ENCODE peak calls at places on chromosomes 4 and X, in four cellular contexts. One of them, this sample, is unnamed.

GRCh38 chrX:132651411-132652086 is 162.7 kb upstream of the MBNL3 start:
- DNase-seq in neural progenitor cell: no peak
- DNase-seq in A673: peak; percentile 5
- DNase-seq in GM23338: no peak
- DNase-seq in this sample: no peak

GRCh38 chrX:110317079-110317819 is 636 bp downstream of the AMMECR1 start:
- DNase-seq in neural progenitor cell: peak; percentile 43
- DNase-seq in A673: peak; percentile 4
- DNase-seq in GM23338: peak; percentile 29
- DNase-seq in this sample: no peak

GRCh38 chr4:128635141-128635911 is 174.2 kb upstream of the JADE1 start:
- DNase-seq in neural progenitor cell: peak; percentile 46
- DNase-seq in A673: no peak
- DNase-seq in GM23338: no peak
- DNase-seq in this sample: no peak

GRCh38 chr4:154030747-154031146 is 241.9 kb upstream of the SFRP2 start:
- DNase-seq in neural progenitor cell: no peak
- DNase-seq in A673: no peak
- DNase-seq in GM23338: no peak
- DNase-seq in this sample: no peak

GRCh38 chr4:67575889-67576329 is 17.4 kb downstream of the STAP1 start:
- DNase-seq in neural progenitor cell: no peak
- DNase-seq in A673: no peak
- DNase-seq in GM23338: no peak
- DNase-seq in this sample: no peak

GRCh38 chrX:252421-253291 is 28.5 kb upstream of the PLCXD1 start:
- DNase-seq in neural progenitor cell: no peak
- DNase-seq in A673: no peak
- DNase-seq in GM23338: no peak
- DNase-seq in this sample: no peak

GRCh38 chrX:2610246-2611170 is 80.6 kb upstream of the CD99 start:
- DNase-seq in neural progenitor cell: no peak
- DNase-seq in A673: no peak
- DNase-seq in GM23338: no peak
- DNase-seq in this sample: no peak

GRCh38 chr4:4880492-4880891 is 21.0 kb downstream of the MSX1 start:
- DNase-seq in neural progenitor cell: no peak
- DNase-seq in A673: no peak
- DNase-seq in GM23338: no peak
- DNase-seq in this sample: no peak

GRCh38 chrX:70554081-70554480 is 109.4 kb downstream of the DLG3 start:
- DNase-seq in neural progenitor cell: no peak
- DNase-seq in A673: peak; percentile 17
- DNase-seq in GM23338: peak; percentile 13
- DNase-seq in this sample: no peak

GRCh38 chr4:28167411-28167810 is 1306.8 kb downstream of the STIM2 start:
- DNase-seq in neural progenitor cell: no peak
- DNase-seq in A673: no peak
- DNase-seq in GM23338: no peak
- DNase-seq in this sample: no peak

GRCh38 chr4:21009956-21010355 is 309.7 kb downstream of the PACRGL start:
- DNase-seq in neural progenitor cell: peak; percentile 48
- DNase-seq in A673: no peak
- DNase-seq in GM23338: no peak
- DNase-seq in this sample: no peak

GRCh38 chr4:36054750-36055467 is 189.4 kb downstream of the ARAP2 start:
- DNase-seq in neural progenitor cell: no peak
- DNase-seq in A673: no peak
- DNase-seq in GM23338: no peak
- DNase-seq in this sample: no peak

GRCh38 chr4:164252286-164252685 is 501.6 kb upstream of the SMIM31 start:
- DNase-seq in neural progenitor cell: peak; percentile 88
- DNase-seq in A673: peak; percentile 51
- DNase-seq in GM23338: peak; percentile 76
- DNase-seq in this sample: no peak

GRCh38 chr4:75995727-75996126 is 5.0 kb upstream of the SDAD1 start:
- DNase-seq in neural progenitor cell: peak; percentile 67
- DNase-seq in A673: peak; percentile 49
- DNase-seq in GM23338: peak; percentile 88
- DNase-seq in this sample: peak; percentile 32

GRCh38 chrX:102650903-102651241 is 411 bp upstream of the GPRASP1 start:
- DNase-seq in neural progenitor cell: no peak
- DNase-seq in A673: no peak
- DNase-seq in GM23338: no peak
- DNase-seq in this sample: no peak

GRCh38 chr4:183223046-183223445 is 97.0 kb downstream of the CLDN22 start:
- DNase-seq in neural progenitor cell: no peak
- DNase-seq in A673: no peak
- DNase-seq in GM23338: no peak
- DNase-seq in this sample: no peak

GRCh38 chr4:1305781-1306455 is 16.2 kb downstream of the MAEA start:
- DNase-seq in neural progenitor cell: no peak
- DNase-seq in A673: no peak
- DNase-seq in GM23338: no peak
- DNase-seq in this sample: no peak

GRCh38 chr4:67030636-67031035 is 514.7 kb downstream of the CENPC start:
- DNase-seq in neural progenitor cell: no peak
- DNase-seq in A673: no peak
- DNase-seq in GM23338: no peak
- DNase-seq in this sample: no peak

GRCh38 chr4:8211229-8211628 is 12.1 kb downstream of the SH3TC1 start:
- DNase-seq in neural progenitor cell: no peak
- DNase-seq in A673: no peak
- DNase-seq in GM23338: no peak
- DNase-seq in this sample: no peak

GRCh38 chr4:183422962-183423653 is 21.3 kb upstream of the CDKN2AIP start:
- DNase-seq in neural progenitor cell: no peak
- DNase-seq in A673: peak; percentile 64
- DNase-seq in GM23338: no peak
- DNase-seq in this sample: no peak

GRCh38 chrX:119986203-119986602 is 42.7 kb upstream of the NKAP start:
- DNase-seq in neural progenitor cell: no peak
- DNase-seq in A673: no peak
- DNase-seq in GM23338: no peak
- DNase-seq in this sample: no peak

GRCh38 chrX:119990995-119991787 is 47.6 kb upstream of the NKAP start:
- DNase-seq in neural progenitor cell: peak; percentile 45
- DNase-seq in A673: no peak
- DNase-seq in GM23338: peak; percentile 47
- DNase-seq in this sample: no peak

GRCh38 chrX:119990409-119990994 is 47.0 kb upstream of the NKAP start:
- DNase-seq in neural progenitor cell: peak; percentile 13
- DNase-seq in A673: no peak
- DNase-seq in GM23338: no peak
- DNase-seq in this sample: no peak

GRCh38 chrX:119984652-119985051 is 41.1 kb upstream of the NKAP start:
- DNase-seq in neural progenitor cell: no peak
- DNase-seq in A673: no peak
- DNase-seq in GM23338: no peak
- DNase-seq in this sample: no peak

DNA sequence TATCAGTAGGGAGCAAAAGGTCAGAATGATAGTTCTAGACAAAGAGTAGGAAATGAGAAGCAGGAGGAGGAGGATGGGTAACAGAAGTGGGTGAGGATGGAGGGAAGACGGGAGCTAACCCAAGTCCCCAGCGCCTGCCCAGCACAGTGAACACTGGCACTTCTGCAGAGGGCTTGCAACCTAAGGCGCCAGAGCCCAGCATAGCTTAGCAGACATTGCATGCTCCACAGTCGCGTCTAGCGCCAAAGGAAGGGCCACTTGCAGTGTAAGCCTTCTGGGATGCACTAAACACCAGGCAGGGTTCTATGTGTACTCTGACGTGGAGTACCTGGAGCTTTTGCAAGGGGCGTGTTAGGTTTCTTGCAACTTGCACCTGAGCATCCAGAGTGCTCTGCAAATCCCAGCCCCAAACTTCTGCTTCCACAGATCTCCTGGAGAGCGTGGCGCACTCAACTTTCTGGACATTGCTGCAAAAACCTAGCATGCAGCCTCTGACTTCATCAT is 46.4 kb upstream of the NKAP start:
- DNase-seq in neural progenitor cell: peak; percentile 46
- DNase-seq in A673: no peak
- DNase-seq in GM23338: peak; percentile 22
- DNase-seq in this sample: no peak
- TF ChIP-seq EZH2 in neural progenitor cell: no peak
- TF ChIP-seq EZH2 in A673: no peak
- TF ChIP-seq EZH2 in GM23338: peak; percentile 60
- TF ChIP-seq EZH2 in this sample: no peak

GRCh38 chr4:98780111-98780549 is 121.7 kb upstream of the TSPAN5 start:
- DNase-seq in neural progenitor cell: no peak
- DNase-seq in A673: no peak
- DNase-seq in GM23338: no peak
- DNase-seq in this sample: no peak
- TF ChIP-seq EZH2 in neural progenitor cell: no peak
- TF ChIP-seq EZH2 in A673: no peak
- TF ChIP-seq EZH2 in GM23338: no peak
- TF ChIP-seq EZH2 in this sample: no peak

DNA sequence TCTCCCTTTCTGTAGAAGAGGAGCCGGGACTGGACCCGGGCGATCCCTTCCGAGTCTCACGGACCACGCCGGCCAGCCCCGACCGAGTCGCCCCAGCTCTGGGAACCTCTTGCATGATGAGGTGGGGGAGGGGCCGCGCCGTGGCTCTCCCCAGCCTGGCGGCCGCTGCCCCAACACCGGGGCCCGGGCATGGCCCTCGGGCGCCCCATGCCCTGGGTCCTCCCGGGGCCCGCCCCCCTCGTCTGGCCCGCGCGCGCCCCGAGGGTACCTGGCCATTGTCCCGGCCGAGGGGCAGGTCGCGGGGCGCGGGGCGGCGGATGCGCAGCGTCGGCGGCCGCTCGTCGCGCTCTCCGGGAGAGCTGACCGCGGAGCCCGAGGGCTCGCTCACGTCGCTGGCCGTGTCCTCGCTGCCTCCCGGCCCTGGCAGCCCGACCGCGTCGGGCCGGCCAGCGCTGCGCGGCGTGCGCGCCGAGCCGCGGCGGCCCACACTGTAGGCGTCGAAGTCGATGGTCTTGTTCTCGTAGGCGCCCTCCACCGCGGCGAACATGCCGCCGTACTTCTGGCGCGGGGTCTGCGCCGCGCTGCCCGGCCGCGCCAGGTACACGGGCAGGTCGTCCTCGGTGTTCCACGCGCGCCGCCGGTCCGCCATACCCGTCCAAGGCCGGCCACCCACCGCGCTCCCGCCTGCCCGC is 419 bp downstream of the CRMP1 start:
- DNase-seq in neural progenitor cell: peak; percentile 34
- DNase-seq in A673: no peak
- DNase-seq in GM23338: peak; percentile 57
- DNase-seq in this sample: no peak
- TF ChIP-seq EZH2 in neural progenitor cell: peak; percentile 75
- TF ChIP-seq EZH2 in A673: peak; percentile 28
- TF ChIP-seq EZH2 in GM23338: no peak
- TF ChIP-seq EZH2 in this sample: no peak

GRCh38 chr4:113760094-113760851 is 1.3 kb downstream of the CAMK2D start:
- DNase-seq in neural progenitor cell: peak; percentile 62
- DNase-seq in A673: peak; percentile 67
- DNase-seq in GM23338: peak; percentile 38
- DNase-seq in this sample: no peak
- TF ChIP-seq EZH2 in neural progenitor cell: no peak
- TF ChIP-seq EZH2 in A673: no peak
- TF ChIP-seq EZH2 in GM23338: no peak
- TF ChIP-seq EZH2 in this sample: no peak

DNA sequence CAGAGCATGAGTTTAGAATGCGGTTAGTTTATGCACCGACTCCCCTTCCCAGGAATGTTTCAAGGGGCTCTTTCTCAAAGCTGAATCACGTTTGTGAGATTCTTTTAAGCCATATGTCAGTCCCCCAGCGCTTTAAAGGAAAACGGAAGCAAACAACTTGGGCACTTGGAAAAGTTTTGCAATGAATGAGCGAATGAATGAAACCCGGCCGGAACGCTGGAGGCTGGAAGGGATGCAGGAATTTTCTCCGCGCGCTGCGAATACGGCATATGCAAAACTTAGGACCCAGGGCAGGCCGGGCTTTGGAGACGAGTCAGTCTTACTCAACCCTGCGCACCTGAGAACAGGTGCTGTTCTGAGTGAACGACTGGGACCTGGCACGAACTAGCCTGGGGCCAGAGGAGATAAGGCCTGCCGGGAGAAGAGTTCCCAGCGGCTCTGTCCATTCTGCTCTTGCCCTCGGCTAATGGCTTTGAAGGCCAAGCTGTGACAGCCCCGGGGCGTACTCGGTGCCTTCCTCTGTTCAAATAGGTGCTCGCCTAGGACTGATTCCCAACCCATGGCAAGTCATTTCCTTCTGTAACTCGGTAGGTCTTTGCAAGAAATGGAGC is 763 bp upstream of the NRK start:
- DNase-seq in neural progenitor cell: peak; percentile 42
- DNase-seq in A673: no peak
- DNase-seq in GM23338: peak; percentile 84
- DNase-seq in this sample: no peak
- TF ChIP-seq EZH2 in neural progenitor cell: no peak
- TF ChIP-seq EZH2 in A673: no peak
- TF ChIP-seq EZH2 in GM23338: no peak
- TF ChIP-seq EZH2 in this sample: no peak

GRCh38 chr4:13547563-13548041 is 3.3 kb upstream of the NKX3-2 start:
- DNase-seq in neural progenitor cell: peak; percentile 70
- DNase-seq in A673: peak; percentile 82
- DNase-seq in GM23338: peak; percentile 75
- DNase-seq in this sample: no peak
- TF ChIP-seq EZH2 in neural progenitor cell: peak; percentile 56
- TF ChIP-seq EZH2 in A673: no peak
- TF ChIP-seq EZH2 in GM23338: peak; percentile 46
- TF ChIP-seq EZH2 in this sample: no peak

This sample was measured in SK-N-MC.